ENCODE peak calls at places on chromosomes 13 and 19, in eight cellular contexts. X, E, F, P, O, Y, D and W are unnamed samples.

GRCh38 chr13:95481051-95481775 is 71.3 kb upstream of the CLDN10 start:
- DNase-seq in P (no peak), X (no peak), D (no peak), O (no peak), E (no peak), F (no peak), Y (no peak), W (no peak)

GRCh38 chr13:113901642-113902041 is 37.8 kb upstream of the GAS6 start:
- DNase-seq in P (no peak), D (no peak), Y (peak), F (no peak), O (no peak), E (no peak), X (peak), W (no peak)

GRCh38 chr19:11142528-11143171 is 12.9 kb downstream of the SPC24 start:
- DNase-seq in D (no peak), E (peak), F (peak), X (peak), P (peak), O (peak), Y (peak), W (peak)

GRCh38 chr13:109148243-109148642 is 518.8 kb downstream of the MYO16 start:
- DNase-seq in E (no peak), F (no peak), Y (no peak), X (no peak), D (no peak), O (no peak), P (no peak), W (no peak)

GRCh38 chr13:111212517-111212873 is 97.4 kb downstream of the ARHGEF7 start:
- DNase-seq in E (no peak), O (no peak), P (no peak), D (no peak), Y (no peak), F (no peak), X (no peak), W (no peak)

GRCh38 chr19:19514881-19515763 is at the start of gene TSSK6:
- DNase-seq in Y (no peak), P (peak), O (no peak), F (no peak), D (no peak), X (no peak), E (no peak), W (no peak)

GRCh38 chr13:110312669-110313031 is 5.6 kb downstream of the COL4A2 start:
- DNase-seq in D (no peak), Y (no peak), O (no peak), X (peak), P (no peak), E (no peak), F (no peak), W (no peak)

GRCh38 chr19:48543121-48543710 is 8.8 kb upstream of the SULT2B1 start:
- DNase-seq in E (no peak), P (no peak), Y (peak), O (peak), F (no peak), X (no peak), D (no peak), W (no peak)

GRCh38 chr13:103134271-103134670 is 68.1 kb upstream of the SLC10A2 start:
- DNase-seq in P (no peak), X (no peak), F (no peak), O (no peak), Y (no peak), E (no peak), D (peak), W (no peak)

GRCh38 chr19:4197625-4198466 is 15.4 kb downstream of the ANKRD24 start:
- DNase-seq in O (no peak), E (no peak), D (no peak), P (no peak), Y (no peak), X (no peak), F (peak), W (peak)

GRCh38 chr19:4014541-4015491 is 7.3 kb downstream of the PIAS4 start:
- DNase-seq in D (no peak), X (no peak), Y (peak), O (no peak), E (peak), F (peak), P (peak), W (peak)

GRCh38 chr13:39451301-39451700 is 151.7 kb downstream of the LHFPL6 start:
- DNase-seq in X (no peak), D (no peak), Y (no peak), P (no peak), F (no peak), E (no peak), O (no peak), W (peak)

GRCh38 chr13:109301276-109301675 is 485.1 kb downstream of the IRS2 start:
- DNase-seq in E (no peak), F (no peak), O (no peak), P (no peak), D (no peak), X (no peak), Y (no peak), W (no peak)

GRCh38 chr19:5155586-5156210 is 184.9 kb downstream of the PTPRS start:
- DNase-seq in Y (no peak), D (no peak), O (no peak), F (no peak), E (no peak), X (no peak), P (no peak), W (no peak)

GRCh38 chr13:66328486-66328885 is 901.6 kb downstream of the PCDH9 start:
- DNase-seq in X (no peak), Y (no peak), D (no peak), E (no peak), F (no peak), O (no peak), P (no peak), W (no peak)

GRCh38 chr19:39951065-39951650 is 16.7 kb upstream of the FCGBP start:
- DNase-seq in F (no peak), P (no peak), O (no peak), D (no peak), X (no peak), Y (peak), E (no peak), W (no peak)

GRCh38 chr19:16886305-16886880 is 2.4 kb upstream of the F2RL3 start:
- DNase-seq in E (peak), P (peak), F (no peak), O (peak), Y (no peak), D (no peak), X (peak), W (no peak)

GRCh38 chr19:6948884-6949283 is 61.5 kb downstream of the ADGRE1 start:
- DNase-seq in E (no peak), Y (no peak), O (no peak), P (no peak), X (no peak), D (no peak), F (no peak), W (no peak)

DNA sequence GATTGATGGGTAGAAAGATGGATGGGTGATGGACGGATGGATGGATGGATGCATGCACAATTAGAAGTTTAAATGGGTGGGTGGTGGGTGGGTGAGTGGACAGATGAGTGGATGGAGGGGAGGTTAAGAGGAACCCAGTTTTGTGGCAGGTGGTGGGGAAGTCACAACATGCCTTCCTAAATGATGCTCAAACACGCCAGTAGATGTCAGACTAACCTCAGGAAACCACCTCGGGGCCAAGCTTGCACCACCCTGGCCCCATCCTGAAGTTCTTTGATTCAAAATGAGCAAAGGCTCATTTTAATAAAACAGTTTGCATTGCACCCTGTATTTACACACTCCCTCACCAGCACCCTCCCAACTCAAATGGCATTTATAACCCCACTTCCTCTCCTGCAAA is 91.3 kb upstream of the CACNA1A start:
- DNase-seq in E (peak), D (peak), F (peak), X (peak), Y (peak), O (peak), P (no peak), W (peak)
- TF ChIP-seq POLR2A in E (no peak), D (no peak), F (no peak), X (no peak), Y (no peak), O (no peak), P (no peak), W (no peak)

GRCh38 chr19:56538254-56538760 is 441 bp upstream of the ZFP28 start:
- DNase-seq in Y (peak), P (peak), F (no peak), E (peak), D (peak), O (peak), X (peak), W (peak)
- TF ChIP-seq POLR2A in Y (no peak), P (no peak), F (no peak), E (no peak), D (no peak), O (no peak), X (peak), W (no peak)

GRCh38 chr19:15284091-15284490 is 48.2 kb downstream of the BRD4 start:
- DNase-seq in O (no peak), E (no peak), F (no peak), P (no peak), D (no peak), Y (no peak), X (no peak), W (no peak)

GRCh38 chr19:15283141-15283885 is 49.0 kb downstream of the BRD4 start:
- DNase-seq in E (no peak), D (no peak), F (no peak), Y (no peak), X (no peak), P (no peak), O (no peak), W (peak)

GRCh38 chr19:15280048-15280725 is 47.9 kb upstream of the EPHX3 start:
- DNase-seq in Y (no peak), F (no peak), E (no peak), D (no peak), O (no peak), P (no peak), X (no peak), W (no peak)

GRCh38 chr19:15280915-15281683 is 48.9 kb upstream of the EPHX3 start:
- DNase-seq in F (peak), Y (peak), P (peak), X (peak), O (peak), E (peak), D (no peak), W (peak)

GRCh38 chr19:15282311-15282705 is 50.0 kb downstream of the BRD4 start:
- DNase-seq in O (no peak), F (no peak), D (no peak), P (no peak), E (no peak), X (no peak), Y (no peak), W (no peak)
- TF ChIP-seq POLR2A in O (no peak), F (no peak), D (no peak), P (no peak), E (no peak), X (no peak), Y (no peak), W (no peak)

GRCh38 chr19:51026554-51026831 is at the start of gene KLK11:
- DNase-seq in F (no peak), D (no peak), O (no peak), P (peak), Y (peak), E (no peak), X (no peak), W (no peak)
- TF ChIP-seq POLR2A in F (no peak), D (no peak), O (no peak), P (no peak), Y (peak), E (no peak), X (peak), W (no peak)

GRCh38 chr19:18428837-18429674 is 8.9 kb downstream of the ISYNA1 start:
- DNase-seq in Y (peak), X (peak), F (peak), O (peak), D (no peak), P (peak), E (peak), W (peak)
- TF ChIP-seq POLR2A in Y (no peak), X (peak), F (peak), O (no peak), D (no peak), P (no peak), E (no peak), W (no peak)

GRCh38 chr13:87124785-87125074 is 546.4 kb upstream of the SLITRK5 start:
- DNase-seq in D (no peak), Y (no peak), F (no peak), P (no peak), E (no peak), X (no peak), O (no peak), W (no peak)

GRCh38 chr13:87123987-87124784 is 547.0 kb upstream of the SLITRK5 start:
- DNase-seq in E (no peak), Y (no peak), P (no peak), F (no peak), O (no peak), X (no peak), D (no peak), W (peak)

GRCh38 chr13:87122551-87122950 is 548.6 kb upstream of the SLITRK5 start:
- DNase-seq in F (no peak), X (no peak), Y (no peak), P (no peak), E (no peak), D (no peak), O (no peak), W (no peak)

GRCh38 chr13:87120476-87120875 is 550.7 kb upstream of the SLITRK5 start:
- DNase-seq in E (no peak), D (no peak), O (no peak), F (no peak), Y (no peak), X (no peak), P (no peak), W (no peak)
- TF ChIP-seq POLR2A in E (no peak), D (no peak), O (no peak), F (no peak), Y (no peak), X (no peak), P (no peak), W (no peak)

GRCh38 chr19:50820549-50821247 is 2.9 kb downstream of the KLK1 start:
- DNase-seq in D (peak), Y (no peak), F (peak), P (no peak), O (peak), X (no peak), E (no peak), W (no peak)
- TF ChIP-seq POLR2A in D (peak), Y (no peak), F (peak), P (no peak), O (peak), X (no peak), E (no peak), W (no peak)

GRCh38 chr19:834216-834615 is 6.6 kb downstream of the AZU1 start:
- DNase-seq in X (no peak), F (no peak), O (no peak), D (no peak), Y (no peak), E (no peak), P (no peak), W (no peak)

GRCh38 chr19:840519-841206 is at the start of gene PRTN3:
- DNase-seq in O (no peak), E (no peak), Y (no peak), D (no peak), X (no peak), P (no peak), F (no peak), W (no peak)

GRCh38 chr19:839146-839872 is 1.5 kb upstream of the PRTN3 start:
- DNase-seq in F (no peak), E (no peak), O (no peak), P (no peak), X (no peak), D (no peak), Y (no peak), W (no peak)

GRCh38 chr19:831407-832369 is 4.1 kb downstream of the AZU1 start:
- DNase-seq in Y (no peak), D (no peak), E (no peak), F (peak), X (no peak), O (no peak), P (no peak), W (no peak)

DNA sequence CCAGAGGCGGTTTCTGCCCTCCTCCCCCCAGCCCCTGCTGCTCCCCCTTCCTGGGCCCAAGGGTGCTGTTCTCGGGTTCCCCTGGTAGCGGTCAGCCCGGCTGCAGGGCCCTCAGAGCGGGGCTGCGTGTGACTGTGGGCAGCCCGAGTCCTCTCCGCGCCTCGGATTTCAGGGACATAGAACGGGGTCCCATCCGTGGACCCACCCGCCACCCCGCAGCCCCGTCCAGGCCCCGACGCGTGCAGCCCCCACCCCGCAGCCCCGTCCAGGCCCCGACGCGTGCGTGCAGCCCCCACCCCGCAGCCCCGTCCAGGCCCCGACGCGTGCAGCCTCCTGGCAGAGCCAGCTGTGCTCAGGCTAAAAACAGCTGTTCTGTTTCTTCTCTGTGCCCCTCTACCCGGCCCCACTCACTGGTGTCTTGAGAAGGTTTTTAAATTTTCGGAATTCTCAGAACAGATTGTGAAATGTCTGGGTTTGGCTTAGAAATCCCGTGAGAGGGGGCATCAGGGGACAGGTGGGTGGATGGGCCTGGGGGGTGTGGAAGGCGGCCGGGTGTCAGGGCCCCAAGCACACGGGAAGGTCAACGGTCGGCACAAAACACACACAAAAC is 5.5 kb upstream of the PRTN3 start:
- DNase-seq in F (no peak), Y (no peak), P (no peak), X (no peak), O (no peak), E (no peak), D (no peak), W (no peak)
- TF ChIP-seq POLR2A in F (no peak), Y (no peak), P (no peak), X (no peak), O (no peak), E (no peak), D (no peak), W (no peak)

DNA sequence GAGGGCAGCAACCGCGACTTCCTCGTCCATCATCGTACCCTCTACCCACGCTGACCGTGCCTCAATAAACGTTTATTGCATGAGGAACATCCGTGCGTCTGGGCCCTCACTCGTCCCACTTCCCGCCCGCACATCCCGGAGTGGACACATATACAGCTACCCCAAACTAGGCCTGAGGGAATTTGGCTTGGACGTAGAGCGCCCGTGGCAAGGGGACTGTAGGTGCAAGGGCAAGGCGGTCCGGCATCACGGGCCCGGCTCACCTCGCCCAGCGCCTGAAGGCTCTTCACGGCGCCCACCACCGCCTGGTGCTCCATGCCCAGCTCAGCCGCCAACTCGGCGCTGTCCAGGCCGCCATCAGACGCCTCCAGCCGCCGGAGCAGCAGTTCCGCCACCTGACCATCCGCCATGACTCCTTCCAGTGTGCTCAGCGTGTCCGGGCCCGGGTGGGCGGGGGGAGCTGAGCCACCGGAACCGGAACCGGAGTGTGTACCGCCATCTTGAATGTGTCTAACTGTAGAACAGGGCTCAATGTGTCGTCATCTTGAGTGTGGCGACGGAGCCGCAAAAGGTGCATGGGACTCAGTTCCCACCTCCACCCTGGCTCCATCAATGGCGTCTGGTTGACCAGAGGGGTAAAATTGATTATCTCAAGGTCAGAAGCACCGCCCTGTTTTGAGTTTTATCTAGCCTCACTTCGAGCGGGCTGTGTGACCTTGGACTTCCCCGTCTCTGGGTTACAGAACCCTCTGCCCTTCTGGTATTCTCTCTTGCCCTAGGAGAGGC is at the start of gene FARSA:
- DNase-seq in O (peak), E (peak), F (peak), X (peak), Y (peak), D (peak), P (peak), W (peak)
- TF ChIP-seq POLR2A in O (peak), E (no peak), F (peak), X (peak), Y (no peak), D (peak), P (no peak), W (peak)

GRCh38 chr13:101383595-101383994 is 32.7 kb downstream of the NALCN start:
- DNase-seq in F (no peak), E (no peak), O (no peak), X (no peak), D (no peak), P (no peak), Y (no peak), W (no peak)
- TF ChIP-seq POLR2A in F (no peak), E (no peak), O (no peak), X (no peak), D (no peak), P (no peak), Y (no peak), W (no peak)